ENCODE peak calls at places on chromosome X, in five cellular contexts. Z is psoas muscle, J is globus pallidus, O is GM20000, U is kidney tubule cell. E is an unnamed sample.

GRCh38 chrX:7147431-7147977 is at the start of gene STS:
- DNase-seq in Z (peak), U (peak), J (peak), O (no peak), E (peak)

GRCh38 chrX:41473936-41474725 is 27.0 kb downstream of the NYX start:
- DNase-seq in J (no peak), U (no peak), Z (no peak), O (no peak), E (no peak)

GRCh38 chrX:151543706-151544105 is 19.8 kb upstream of the PASD1 start:
- DNase-seq in Z (no peak), J (no peak), O (no peak), U (no peak), E (no peak)

GRCh38 chrX:31268359-31268758 is 196.5 kb upstream of the FTHL17 start:
- DNase-seq in J (no peak), Z (no peak), O (no peak), U (no peak), E (no peak)

GRCh38 chrX:106928227-106928626 is 8.0 kb downstream of the CLDN2 start:
- DNase-seq in O (no peak), Z (no peak), J (no peak), U (no peak), E (no peak)

GRCh38 chrX:19886888-19887531 is 390 bp downstream of the SH3KBP1 start:
- DNase-seq in U (no peak), J (no peak), O (peak), Z (peak), E (peak)

GRCh38 chrX:41095962-41096955 is 11.0 kb downstream of the USP9X start:
- DNase-seq in Z (no peak), U (peak), J (no peak), O (no peak), E (no peak)

GRCh38 chrX:34961662-34962061 is 19.1 kb downstream of the FAM47B start:
- DNase-seq in O (no peak), J (no peak), U (no peak), Z (no peak), E (no peak)

GRCh38 chrX:6279277-6279909 is 50.7 kb upstream of the NLGN4X start:
- DNase-seq in U (no peak), Z (no peak), J (no peak), O (no peak), E (no peak)

GRCh38 chrX:70478521-70478920 is 33.9 kb downstream of the DLG3 start:
- DNase-seq in Z (no peak), J (no peak), O (no peak), U (no peak), E (no peak)

GRCh38 chrX:107632291-107632690 is 4.0 kb downstream of the PRPS1 start:
- DNase-seq in J (no peak), Z (no peak), O (no peak), U (no peak), E (peak)

GRCh38 chrX:154490021-154490413 is 412 bp downstream of the SLC10A3 start:
- DNase-seq in U (peak), Z (no peak), O (peak), J (no peak), E (peak)